ENCODE peak calls at places on chromosomes 13 and 19, in seven cellular contexts. Z, W, P, X, C, Y and I are unnamed samples.

GRCh38 chr19:52170863-52171320 is 529 bp downstream of the ZNF836 start:
- DNase-seq in Z (peak), W (no peak), P (no peak), X (peak), C (no peak), Y (peak), I (peak)

GRCh38 chr19:4357921-4358326 is 14.6 kb downstream of the MPND start:
- DNase-seq in Z (no peak), W (no peak), P (no peak), X (no peak), C (no peak), Y (no peak), I (no peak)

GRCh38 chr19:31356587-31357314 is 7.5 kb upstream of the TSHZ3 start:
- DNase-seq in Z (peak), W (no peak), P (no peak), X (peak), C (no peak), Y (peak), I (no peak)

GRCh38 chr19:17555929-17556813 is 722 bp downstream of the COLGALT1 start:
- DNase-seq in Z (peak), W (peak), P (no peak), X (peak), C (peak), Y (peak), I (no peak)

GRCh38 chr19:43738780-43739211 is 16.0 kb downstream of the SMG9 start:
- DNase-seq in Z (no peak), W (no peak), P (no peak), X (no peak), C (peak), Y (no peak), I (no peak)

GRCh38 chr19:17610384-17610783 is 54.9 kb downstream of the COLGALT1 start:
- DNase-seq in Z (no peak), W (peak), P (no peak), X (no peak), C (no peak), Y (peak), I (peak)

GRCh38 chr13:33388254-33388998 is 102.9 kb upstream of the STARD13 start:
- DNase-seq in Z (no peak), W (no peak), P (no peak), X (no peak), C (peak), Y (no peak), I (peak)

GRCh38 chr13:33606692-33607091 is 211.3 kb upstream of the RFC3 start:
- DNase-seq in Z (no peak), W (no peak), P (no peak), X (no peak), C (no peak), Y (no peak), I (no peak)

GRCh38 chr13:83815598-83815997 is 66.7 kb downstream of the SLITRK1 start:
- DNase-seq in Z (no peak), W (no peak), P (no peak), X (no peak), C (no peak), Y (no peak), I (no peak)

GRCh38 chr19:3245050-3245449 is 20.6 kb downstream of the CELF5 start:
- DNase-seq in Z (no peak), W (no peak), P (no peak), X (no peak), C (no peak), Y (no peak), I (no peak)

GRCh38 chr13:37627428-37627827 is 28.9 kb upstream of the POSTN start:
- DNase-seq in Z (no peak), W (no peak), P (no peak), X (no peak), C (no peak), Y (no peak), I (no peak)

GRCh38 chr13:37407156-37407555 is 191.4 kb downstream of the POSTN start:
- DNase-seq in Z (no peak), W (peak), P (no peak), X (no peak), C (no peak), Y (no peak), I (no peak)

GRCh38 chr13:51687928-51688714 is 103.9 kb downstream of the WDFY2 start:
- DNase-seq in Z (no peak), W (no peak), P (no peak), X (no peak), C (no peak), Y (no peak), I (no peak)

DNA sequence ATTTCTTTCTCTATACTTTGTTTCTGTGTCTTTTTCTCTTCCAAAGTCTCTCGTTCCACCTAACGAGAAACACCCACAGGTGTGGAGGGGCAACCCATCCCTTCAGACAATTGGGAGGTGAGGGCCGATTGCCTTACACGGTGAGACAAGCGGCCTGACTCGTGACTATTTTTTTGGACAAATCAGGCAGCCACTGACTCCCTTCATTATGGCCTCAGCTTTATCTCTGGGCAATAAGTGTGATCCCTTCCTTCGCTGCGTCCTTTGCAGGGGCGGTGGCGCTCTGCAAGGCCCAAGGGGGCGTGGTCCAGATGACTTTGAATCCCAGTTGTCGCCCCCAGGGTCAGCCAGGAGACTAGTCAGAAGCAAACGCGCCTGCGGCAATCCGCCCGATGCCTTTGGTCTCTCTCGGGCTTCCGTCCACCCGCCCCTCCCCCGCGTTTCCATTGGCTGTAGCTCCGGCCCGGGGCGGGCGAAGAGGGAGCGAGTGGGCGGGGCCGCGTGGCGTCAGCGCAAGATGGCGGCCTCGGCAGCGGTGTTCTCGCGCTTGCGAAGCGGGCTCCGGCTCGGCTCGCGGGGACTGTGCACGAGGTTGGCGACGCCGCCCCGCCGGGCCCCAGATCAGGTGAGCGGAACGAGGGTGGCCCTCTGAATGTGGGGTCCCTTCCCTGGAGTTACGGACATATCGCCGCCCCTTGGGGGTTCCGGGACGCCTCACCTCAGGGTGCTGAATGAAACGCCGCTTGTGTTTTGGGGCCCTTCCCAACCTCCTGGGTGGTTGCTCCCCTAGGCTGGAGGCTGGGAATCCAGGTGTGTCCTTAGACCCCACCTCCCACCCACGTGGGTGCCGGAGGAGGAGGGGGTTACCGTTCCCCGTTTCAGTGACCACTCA is at the start of gene TIMM50:
- DNase-seq in Z (peak), W (peak), P (peak), X (peak), C (peak), Y (peak), I (peak)
- TF ChIP-seq POLR2A in Z (no peak), W (peak), P (peak), X (peak), C (no peak), Y (peak), I (peak)

DNA sequence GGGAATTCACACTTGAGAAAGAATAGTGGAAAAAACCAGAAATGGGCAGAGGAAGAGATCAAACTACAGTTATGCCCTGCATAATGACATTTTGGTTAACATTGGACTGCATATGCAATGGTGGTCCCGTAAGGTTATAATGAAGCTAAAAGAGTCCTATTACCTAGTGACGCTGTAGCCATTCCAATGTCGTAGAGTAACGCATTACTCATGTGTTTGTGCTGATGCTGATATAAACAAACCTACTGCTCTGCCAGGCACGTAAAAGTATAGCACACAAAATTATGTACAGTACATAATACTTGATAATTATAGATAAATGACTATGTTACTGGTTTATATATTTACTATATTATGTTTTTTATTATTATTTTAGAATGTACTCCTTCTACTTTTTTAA is 121.1 kb downstream of the KLF5 start:
- DNase-seq in Z (no peak), W (peak), P (no peak), X (no peak), C (no peak), Y (no peak), I (no peak)
- TF ChIP-seq POLR2A in Z (no peak), W (no peak), P (no peak), X (no peak), C (no peak), Y (no peak), I (no peak)

GRCh38 chr19:40342644-40343311 is 5.4 kb downstream of the C19orf47 start:
- DNase-seq in Z (no peak), W (no peak), P (no peak), X (peak), C (no peak), Y (no peak), I (no peak)

GRCh38 chr19:40348961-40349507 is 539 bp downstream of the PLD3 start:
- DNase-seq in Z (no peak), W (peak), P (no peak), X (no peak), C (no peak), Y (peak), I (no peak)

GRCh38 chr19:40344422-40344821 is 3.8 kb downstream of the C19orf47 start:
- DNase-seq in Z (no peak), W (no peak), P (no peak), X (no peak), C (no peak), Y (no peak), I (no peak)

GRCh38 chr19:40347476-40348124 is 597 bp downstream of the C19orf47 start:
- DNase-seq in Z (no peak), W (no peak), P (no peak), X (peak), C (no peak), Y (no peak), I (no peak)

GRCh38 chr19:40348125-40348913 is at the start of the genes C19orf47 and PLD3:
- DNase-seq in Z (peak), W (peak), P (peak), X (peak), C (peak), Y (peak), I (peak)
- TF ChIP-seq POLR2A in Z (peak), W (peak), P (peak), X (peak), C (no peak), Y (peak), I (peak)

DNA sequence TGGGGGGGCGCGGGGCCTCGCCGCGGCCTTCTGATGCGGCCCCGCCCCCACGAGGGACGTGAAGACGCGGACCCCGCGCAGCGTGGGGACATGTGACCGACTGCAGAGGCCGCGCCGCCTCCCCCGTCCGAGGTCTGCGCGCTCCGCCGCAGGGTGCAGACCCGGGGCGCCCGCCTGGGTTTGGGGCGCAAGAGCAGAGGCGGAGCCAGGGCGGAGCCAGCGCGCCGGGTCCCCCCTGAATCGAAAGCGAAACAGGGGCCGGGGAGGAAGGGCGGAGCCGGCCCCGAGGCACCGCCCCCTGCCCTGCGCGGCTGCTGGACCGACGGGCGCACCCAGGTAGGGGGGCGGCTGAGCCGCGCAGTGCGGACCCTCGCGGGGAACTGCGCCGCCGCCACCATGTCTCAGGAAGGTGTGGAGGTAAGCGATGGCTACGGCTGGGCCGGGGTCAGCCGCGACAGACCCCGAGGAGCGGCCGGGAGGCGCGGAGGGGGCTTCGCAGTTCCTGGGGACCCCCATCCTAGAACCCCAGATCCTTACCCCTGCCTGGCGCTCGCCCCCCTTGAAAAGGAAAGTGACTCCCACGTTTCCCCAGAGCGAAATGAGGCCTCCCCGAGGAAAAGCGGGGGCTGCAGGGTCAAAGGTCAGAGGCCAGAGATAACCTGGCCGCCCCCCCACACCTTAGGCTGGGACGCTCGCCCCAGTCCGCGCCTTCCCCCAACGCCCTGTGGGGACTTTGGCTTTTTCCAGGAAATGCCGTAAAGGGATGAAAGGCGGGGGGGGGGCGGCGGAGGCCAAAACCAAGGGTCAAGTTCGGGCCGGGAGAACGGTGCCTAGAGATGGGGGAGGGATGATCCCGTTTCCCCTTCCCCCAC is at the start of gene SHFL:
- DNase-seq in Z (peak), W (peak), P (no peak), X (peak), C (no peak), Y (peak), I (peak)
- TF ChIP-seq POLR2A in Z (peak), W (peak), P (no peak), X (peak), C (no peak), Y (peak), I (no peak)

DNA sequence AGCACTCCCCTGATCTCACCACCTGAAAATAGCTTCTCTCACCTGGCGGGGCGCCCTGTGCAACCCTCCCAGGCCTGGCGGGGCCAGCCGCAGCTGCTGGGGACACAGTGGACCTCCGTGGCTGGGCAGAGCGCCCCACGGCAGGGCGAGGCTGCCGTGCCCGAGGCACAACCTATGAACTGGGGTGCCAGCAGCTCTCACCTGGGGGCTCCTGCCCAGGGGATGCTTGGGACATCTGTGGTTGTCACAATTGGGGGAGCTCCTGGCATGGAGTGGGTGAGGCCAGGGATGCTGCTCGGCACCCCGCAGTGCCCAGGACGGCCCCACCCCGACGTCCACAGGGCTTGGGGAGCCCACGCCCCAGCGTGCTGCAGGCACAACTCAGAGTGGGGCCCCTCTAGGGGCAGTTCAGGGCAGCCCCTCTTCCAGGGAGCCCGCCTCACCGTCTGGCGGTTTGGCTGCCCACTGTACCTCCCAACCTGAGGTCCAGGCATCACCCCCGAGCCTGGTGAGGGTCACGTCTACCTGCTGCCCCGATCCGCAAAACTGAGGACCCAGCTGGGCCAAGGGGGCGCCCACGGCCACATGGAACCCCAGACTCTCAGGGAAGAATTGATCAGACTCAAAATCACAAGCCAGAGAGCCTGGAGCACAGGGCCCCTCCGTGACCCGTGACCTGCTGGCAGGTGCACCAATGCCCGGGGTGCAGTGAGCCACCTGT is 5.7 kb downstream of the TMEM259 start:
- DNase-seq in Z (no peak), W (no peak), P (no peak), X (no peak), C (no peak), Y (no peak), I (no peak)
- TF ChIP-seq POLR2A in Z (no peak), W (no peak), P (no peak), X (no peak), C (no peak), Y (no peak), I (no peak)

DNA sequence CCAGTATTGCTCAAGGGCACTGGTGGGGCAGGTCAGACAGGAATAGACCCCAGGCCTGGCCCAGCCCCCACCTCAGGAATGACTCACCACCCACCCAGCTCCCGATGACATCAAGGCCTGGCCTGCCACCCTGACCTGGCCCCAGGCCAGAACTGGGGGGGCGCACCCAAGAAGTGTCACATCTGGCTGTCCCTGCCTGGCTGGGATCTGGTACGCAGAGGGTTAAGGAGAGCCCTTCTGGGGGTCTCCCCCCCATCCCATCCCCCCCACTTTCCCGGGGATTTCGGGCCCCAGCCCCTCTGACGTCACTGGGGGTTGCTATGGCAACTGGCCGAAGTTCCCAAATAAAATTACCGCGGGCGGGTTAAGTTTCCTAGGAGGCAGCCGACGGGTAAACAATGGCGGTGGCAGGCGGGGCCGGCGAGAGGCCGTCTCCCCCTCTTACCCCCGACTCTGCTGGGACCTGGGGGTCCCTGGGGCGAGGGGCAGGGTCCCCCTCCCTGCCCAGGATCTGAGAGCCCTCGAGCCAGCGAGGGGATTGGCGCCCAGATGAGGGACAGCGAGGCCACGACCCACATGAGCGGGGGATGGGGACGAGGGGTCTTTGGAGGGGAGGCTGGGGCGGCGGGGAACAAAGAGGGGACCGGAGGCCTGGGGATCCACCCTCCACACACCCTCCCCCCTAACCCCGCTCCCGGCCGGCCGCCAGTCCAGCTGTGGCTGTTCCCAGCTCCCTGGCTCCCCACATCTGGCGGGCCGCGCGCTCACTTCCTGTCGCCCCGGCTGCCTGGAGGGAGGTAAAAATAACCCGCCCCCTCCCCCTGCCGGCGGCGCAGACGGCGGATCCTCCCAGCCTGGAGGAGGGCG is 29.7 kb upstream of the NANOS3 start:
- DNase-seq in Z (peak), W (peak), P (peak), X (peak), C (peak), Y (peak), I (peak)
- TF ChIP-seq POLR2A in Z (peak), W (peak), P (peak), X (peak), C (no peak), Y (peak), I (no peak)

DNA sequence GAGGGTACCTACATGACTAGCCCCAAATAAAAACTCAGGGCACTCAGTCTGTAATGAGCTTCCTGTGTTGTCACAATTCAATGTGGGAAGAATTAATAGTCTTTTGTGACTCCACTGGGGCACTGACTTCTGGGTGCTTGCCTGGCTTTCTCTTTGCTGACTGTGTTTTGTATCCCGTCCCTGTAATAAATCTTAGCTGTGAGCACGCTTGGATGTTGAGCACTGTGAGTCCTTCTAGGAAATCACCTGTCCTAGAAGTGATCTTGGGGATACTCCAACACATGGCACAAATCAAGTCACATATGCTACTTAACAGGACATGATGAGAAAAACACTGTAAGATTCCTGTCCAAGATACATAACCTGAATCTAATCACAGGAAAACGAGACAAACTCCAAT is 83.0 kb downstream of the USP12 start:
- DNase-seq in Z (no peak), W (no peak), P (no peak), X (no peak), C (no peak), Y (no peak), I (no peak)
- TF ChIP-seq POLR2A in Z (no peak), W (no peak), P (no peak), X (no peak), C (no peak), Y (no peak), I (no peak)

DNA sequence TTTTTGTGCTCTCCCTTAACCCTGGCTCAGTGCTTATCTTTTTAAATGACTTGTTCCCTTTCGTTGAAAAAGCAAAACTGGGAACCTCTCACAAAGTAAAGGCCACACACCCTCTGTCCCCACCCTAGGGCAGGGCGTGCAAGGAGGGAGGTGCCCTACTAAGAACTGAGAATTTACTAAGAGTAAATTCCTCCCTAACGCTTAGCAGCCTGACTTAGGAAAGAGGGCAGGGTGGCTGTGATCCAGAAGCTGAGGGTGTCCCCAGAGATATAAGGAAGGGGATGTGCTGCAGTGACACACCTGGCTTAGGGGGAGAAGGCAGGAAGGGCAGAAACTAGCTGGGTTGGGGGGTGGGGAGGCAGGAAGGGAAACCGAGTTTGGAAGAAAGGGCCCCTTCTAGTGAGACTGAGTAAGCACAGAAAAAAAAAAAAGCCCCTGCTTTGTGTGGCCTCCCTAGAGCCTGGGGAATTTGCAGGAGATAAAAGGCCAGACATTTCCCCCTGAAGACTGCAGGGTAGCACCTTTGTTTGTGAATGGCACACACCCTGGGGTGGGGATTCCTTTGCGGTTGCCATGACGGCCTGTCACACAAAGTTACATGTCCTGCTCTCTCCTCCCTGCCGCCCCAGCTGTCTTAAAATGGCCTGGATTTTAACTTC is 435.1 kb downstream of the EFNB2 start:
- DNase-seq in Z (no peak), W (no peak), P (no peak), X (no peak), C (no peak), Y (no peak), I (no peak)
- TF ChIP-seq POLR2A in Z (no peak), W (no peak), P (no peak), X (no peak), C (no peak), Y (no peak), I (no peak)